ENCODE peak calls at places on chromosomes 13 and 19, in five cellular contexts. M is RWPE1, R is uterus, Z is epithelial cell of prostate, I is PC-9. A is an unnamed sample.

GRCh38 chr13:31310781-31311180 is 111.0 kb downstream of the B3GLCT start:
- DNase-seq in M (no peak), Z (peak), R (no peak), I (no peak), A (no peak)

GRCh38 chr19:38400361-38400760 is 2.5 kb upstream of the FAM98C start:
- DNase-seq in Z (no peak), M (no peak), R (no peak), I (no peak), A (no peak)

GRCh38 chr19:28949535-28949934 is 263.4 kb downstream of the UQCRFS1 start:
- DNase-seq in M (no peak), Z (no peak), R (no peak), I (no peak), A (no peak)

GRCh38 chr13:111281751-111282311 is 38.6 kb upstream of the TEX29 start:
- DNase-seq in R (no peak), I (no peak), M (no peak), Z (no peak), A (no peak)

GRCh38 chr13:103222683-103223082 is 156.5 kb upstream of the SLC10A2 start:
- DNase-seq in Z (peak), M (peak), I (no peak), R (no peak), A (peak)

GRCh38 chr19:12800873-12801465 is 631 bp downstream of the PRDX2 start:
- DNase-seq in M (no peak), I (no peak), R (no peak), Z (no peak), A (no peak)

GRCh38 chr19:30450945-30451344 is 78.8 kb downstream of the ZNF536 start:
- DNase-seq in R (no peak), M (no peak), I (no peak), Z (no peak), A (no peak)

GRCh38 chr13:93957371-93957770 is 522.1 kb downstream of the DCT start:
- DNase-seq in R (no peak), M (no peak), Z (no peak), I (no peak), A (no peak)

GRCh38 chr13:94233401-94233800 is 246.1 kb downstream of the DCT start:
- DNase-seq in M (peak), R (no peak), Z (peak), I (no peak), A (no peak)

GRCh38 chr19:34712606-34713261 is 21.3 kb upstream of the ZNF181 start:
- DNase-seq in I (peak), R (peak), Z (peak), M (peak), A (no peak)

GRCh38 chr13:80824231-80824630 is 483.3 kb upstream of the SPRY2 start:
- DNase-seq in R (no peak), Z (no peak), M (no peak), I (no peak), A (no peak)

GRCh38 chr13:91203430-91203829 is 144.1 kb upstream of the MIR17HG start:
- DNase-seq in M (no peak), R (no peak), I (no peak), Z (no peak), A (no peak)

GRCh38 chr13:100694722-100695644 is 20.4 kb upstream of the TMTC4 start:
- DNase-seq in M (no peak), Z (no peak), I (peak), R (no peak), A (no peak)

GRCh38 chr13:60396783-60397692 is at the start of gene TDRD3:
- DNase-seq in M (peak), R (peak), Z (peak), I (peak), A (no peak)

GRCh38 chr19:34269968-34270621 is 15.7 kb downstream of the GARRE1 start:
- DNase-seq in R (peak), I (peak), M (peak), Z (no peak), A (peak)

GRCh38 chr13:107117327-107118012 is 549.5 kb upstream of the ARGLU1 start:
- DNase-seq in Z (no peak), R (no peak), M (no peak), I (peak), A (no peak)

GRCh38 chr13:50948576-50948975 is 39.0 kb downstream of the RNASEH2B start:
- DNase-seq in Z (no peak), M (no peak), I (no peak), R (no peak), A (no peak)

GRCh38 chr19:22882797-22883196 is 50.7 kb downstream of the ZNF723 start:
- DNase-seq in M (no peak), Z (no peak), I (no peak), R (no peak), A (no peak)

GRCh38 chr19:3034194-3034844 is 5.2 kb upstream of the TLE2 start:
- DNase-seq in I (no peak), M (no peak), Z (no peak), R (no peak), A (no peak)

GRCh38 chr19:31533114-31533513 is 183.9 kb upstream of the TSHZ3 start:
- DNase-seq in I (no peak), Z (no peak), M (no peak), R (no peak), A (no peak)

GRCh38 chr13:106393776-106394175 is 141.7 kb downstream of the EFNB2 start:
- DNase-seq in Z (peak), I (no peak), M (peak), R (no peak), A (peak)

GRCh38 chr13:110657196-110657595 is 41.9 kb downstream of the NAXD start:
- DNase-seq in Z (no peak), R (no peak), M (no peak), I (no peak), A (no peak)

GRCh38 chr19:38452430-38453366 is 19.2 kb downstream of the RYR1 start:
- DNase-seq in R (no peak), I (no peak), Z (no peak), M (no peak), A (no peak)

GRCh38 chr19:3189702-3190469 is 4.2 kb downstream of the NCLN start:
- DNase-seq in Z (no peak), I (no peak), R (no peak), M (no peak), A (no peak)

GRCh38 chr19:37931941-37932655 is 25.1 kb downstream of the SIPA1L3 start:
- DNase-seq in M (peak), R (no peak), Z (peak), I (peak), A (peak)

GRCh38 chr19:41785653-41786052 is 10.7 kb upstream of the CEACAM3 start:
- DNase-seq in R (no peak), M (peak), I (peak), Z (no peak), A (no peak)

GRCh38 chr19:32570081-32570785 is 10.8 kb upstream of the PDCD5 start:
- DNase-seq in M (peak), Z (no peak), R (peak), I (peak), A (no peak)

GRCh38 chr13:54640719-54641118 is 1612.1 kb downstream of the OLFM4 start:
- DNase-seq in M (no peak), R (no peak), Z (no peak), I (no peak), A (no peak)

GRCh38 chr13:27131202-27131623 is 40.4 kb downstream of the USP12 start:
- DNase-seq in R (no peak), I (no peak), Z (peak), M (peak), A (peak)

GRCh38 chr19:13976446-13976845 is 24.1 kb downstream of the DCAF15 start:
- DNase-seq in M (no peak), R (no peak), I (no peak), Z (no peak), A (no peak)

GRCh38 chr13:40599722-40600121 is 66.7 kb downstream of the FOXO1 start:
- DNase-seq in I (no peak), Z (no peak), M (no peak), R (no peak), A (no peak)

GRCh38 chr13:73857106-73857505 is 277.1 kb downstream of the KLF12 start:
- DNase-seq in Z (no peak), M (no peak), I (no peak), R (no peak), A (no peak)

GRCh38 chr19:46759817-46760333 is 13.6 kb upstream of the STRN4 start:
- DNase-seq in R (peak), M (peak), Z (no peak), I (no peak), A (no peak)

GRCh38 chr13:61531383-61532065 is 115.9 kb upstream of the PCDH20 start:
- DNase-seq in I (no peak), Z (peak), M (peak), R (no peak), A (no peak)

DNA sequence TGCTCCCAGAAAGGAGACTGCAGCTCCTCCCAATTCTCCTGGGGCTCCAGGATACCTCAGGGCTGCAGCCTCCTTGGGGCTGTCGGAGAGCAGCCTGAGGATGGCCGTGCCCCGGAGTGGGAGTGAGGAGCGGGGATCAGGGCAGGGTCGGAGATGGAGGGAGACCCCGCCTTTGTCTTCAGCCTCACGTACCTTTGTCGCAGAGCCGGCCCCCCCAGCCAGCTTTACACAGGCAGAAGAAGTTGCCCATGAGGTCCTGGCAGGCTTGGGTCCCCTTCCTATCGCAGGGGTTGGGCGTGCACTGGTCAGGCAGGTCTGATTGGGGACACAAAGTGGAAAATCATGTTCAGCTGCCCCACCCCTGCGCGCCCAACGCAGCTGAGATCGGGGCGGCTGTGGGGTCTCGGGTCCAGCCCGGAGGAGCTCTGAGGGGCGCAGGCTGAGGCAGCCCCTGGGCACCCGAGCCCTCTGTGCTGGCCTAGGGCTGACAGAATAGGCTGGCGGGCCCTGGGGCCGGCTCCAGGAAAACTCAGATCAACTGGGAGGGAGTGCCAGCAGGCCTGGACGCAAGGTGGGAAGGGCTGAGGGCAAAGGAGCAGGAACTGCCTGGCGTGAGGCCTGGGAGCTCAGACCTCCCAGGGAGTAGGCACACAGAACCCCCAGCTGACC is 24.2 kb downstream of the GAS6 start:
- DNase-seq in Z (no peak), M (no peak), I (no peak), R (no peak), A (no peak)
- H3K27ac ChIP-seq in Z (peak), M (peak), I (no peak), R (peak), A (peak)

GRCh38 chr19:18635831-18636182 is 1.0 kb upstream of the KLHL26 start:
- DNase-seq in M (no peak), Z (no peak), R (no peak), I (no peak), A (no peak)

GRCh38 chr19:18636969-18637629 is at the start of gene KLHL26:
- DNase-seq in I (no peak), R (no peak), M (no peak), Z (no peak), A (no peak)

GRCh38 chr19:18636183-18636968 is 452 bp upstream of the KLHL26 start:
- DNase-seq in R (peak), I (peak), M (peak), Z (peak), A (peak)

GRCh38 chr19:18639706-18640105 is 2.9 kb downstream of the KLHL26 start:
- DNase-seq in Z (no peak), I (no peak), R (no peak), M (no peak), A (no peak)

GRCh38 chr19:18637644-18638630 is 1.1 kb downstream of the KLHL26 start:
- DNase-seq in M (peak), R (no peak), I (peak), Z (no peak), A (no peak)
- H3K27ac ChIP-seq in M (peak), R (peak), I (no peak), Z (no peak), A (no peak)

GRCh38 chr19:18013621-18014111 is 5.7 kb downstream of the ARRDC2 start:
- DNase-seq in R (no peak), I (no peak), M (no peak), Z (no peak), A (no peak)
- H3K27ac ChIP-seq in R (no peak), I (no peak), M (peak), Z (no peak), A (no peak)

DNA sequence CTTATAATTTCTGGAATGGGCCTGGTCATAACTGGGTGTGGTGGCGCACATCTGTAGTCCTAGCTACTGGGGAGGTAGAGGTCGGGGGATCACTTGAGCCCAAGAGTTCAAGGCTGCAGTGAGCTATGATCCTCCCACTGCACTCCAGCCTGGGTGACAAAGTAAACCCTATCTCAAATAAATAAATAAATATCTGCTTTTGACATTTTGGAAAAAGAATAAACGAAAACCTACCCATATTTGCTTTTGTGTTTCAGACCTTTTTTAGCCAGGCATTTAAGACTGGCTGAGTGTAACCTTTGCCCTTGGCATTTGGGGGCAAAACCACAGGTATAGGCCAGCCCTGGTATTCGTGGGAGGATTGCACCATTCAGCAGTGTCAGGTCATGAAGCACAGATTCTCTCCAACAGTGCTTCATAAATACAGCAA is 14.8 kb upstream of the RCBTB2 start:
- DNase-seq in M (no peak), R (no peak), Z (no peak), I (no peak), A (no peak)
- H3K27ac ChIP-seq in M (no peak), R (no peak), Z (no peak), I (no peak), A (no peak)

DNA sequence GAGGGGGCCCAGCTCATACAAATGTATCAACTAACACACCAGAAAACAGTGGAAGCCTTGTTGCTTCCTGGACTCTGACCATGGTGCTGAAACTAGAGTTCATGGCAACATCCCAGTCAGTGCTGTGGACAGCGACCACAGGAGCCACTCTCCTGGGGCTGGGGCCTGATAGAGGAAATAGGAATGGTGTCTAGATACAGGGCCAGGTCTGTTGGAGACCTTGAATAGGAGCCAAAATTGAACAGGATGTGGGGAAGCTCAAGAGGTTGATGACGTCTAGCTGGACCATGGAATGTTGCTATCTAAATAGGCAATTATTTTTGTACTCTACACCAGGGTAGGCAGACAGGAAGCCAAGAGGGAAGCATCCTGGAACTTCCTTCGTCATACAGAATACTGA is 21.8 kb downstream of the LILRB4 start:
- DNase-seq in I (peak), R (no peak), Z (no peak), M (peak), A (no peak)
- H3K27ac ChIP-seq in I (no peak), R (no peak), Z (no peak), M (no peak), A (no peak)

GRCh38 chr19:40571831-40572495 is 4.7 kb upstream of the SHKBP1 start:
- DNase-seq in M (no peak), Z (no peak), R (no peak), I (no peak), A (no peak)

GRCh38 chr19:40575326-40575725 is 1.3 kb upstream of the SHKBP1 start:
- DNase-seq in R (no peak), Z (no peak), M (no peak), I (no peak), A (no peak)

GRCh38 chr19:40576585-40577451 is at the start of gene SHKBP1:
- DNase-seq in Z (peak), R (peak), I (peak), M (peak), A (no peak)

GRCh38 chr19:40578442-40578908 is 1.8 kb downstream of the SHKBP1 start:
- DNase-seq in R (no peak), I (no peak), Z (no peak), M (no peak), A (no peak)

DNA sequence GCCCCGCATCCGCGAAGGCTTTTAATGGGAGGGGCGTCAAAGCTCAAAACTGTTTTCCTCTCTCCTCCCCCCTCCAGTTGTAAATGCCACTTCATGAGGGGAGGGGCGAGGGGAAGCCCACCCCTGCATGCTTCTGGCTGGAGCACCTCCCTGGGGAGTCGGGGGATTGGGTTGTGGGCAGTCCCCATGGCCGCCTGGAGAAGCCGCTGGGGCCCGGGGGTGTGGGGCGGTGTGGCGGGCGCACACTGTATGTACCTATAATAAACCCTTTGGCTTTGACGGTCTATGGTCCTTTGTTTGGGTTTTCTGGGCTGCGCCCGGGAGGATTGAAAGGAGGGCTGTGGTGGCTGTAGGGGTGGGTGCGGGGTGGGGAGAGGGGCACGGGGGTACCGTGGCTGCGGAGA is 490 bp upstream of the SHKBP1 start:
- DNase-seq in R (no peak), Z (no peak), M (no peak), I (no peak), A (no peak)
- H3K27ac ChIP-seq in R (peak), Z (no peak), M (peak), I (no peak), A (no peak)

GRCh38 chr19:18515959-18516358 is 5.9 kb downstream of the ELL start:
- DNase-seq in R (no peak), Z (no peak), M (no peak), I (no peak), A (no peak)
- H3K27ac ChIP-seq in R (peak), Z (no peak), M (peak), I (peak), A (no peak)

GRCh38 chr19:15945301-15945700 is 3.5 kb upstream of the OR10H4 start:
- DNase-seq in I (no peak), M (no peak), Z (no peak), R (no peak), A (no peak)
- H3K27ac ChIP-seq in I (no peak), M (no peak), Z (no peak), R (no peak), A (no peak)

GRCh38 chr13:52454459-52454824 is 836 bp upstream of the CKAP2 start:
- DNase-seq in Z (peak), I (no peak), M (peak), R (no peak), A (no peak)
- H3K27ac ChIP-seq in Z (peak), I (peak), M (peak), R (peak), A (peak)

GRCh38 chr13:29887030-29887557 is 36.7 kb upstream of the UBL3 start:
- DNase-seq in I (no peak), R (no peak), Z (no peak), M (no peak), A (no peak)

GRCh38 chr13:29886446-29886845 is 36.0 kb upstream of the UBL3 start:
- DNase-seq in R (no peak), I (no peak), Z (no peak), M (no peak), A (no peak)

GRCh38 chr13:29885967-29886366 is 35.5 kb upstream of the UBL3 start:
- DNase-seq in I (no peak), Z (no peak), R (no peak), M (no peak), A (no peak)

GRCh38 chr13:29887651-29888050 is 37.2 kb upstream of the UBL3 start:
- DNase-seq in Z (no peak), I (no peak), R (no peak), M (no peak), A (no peak)

DNA sequence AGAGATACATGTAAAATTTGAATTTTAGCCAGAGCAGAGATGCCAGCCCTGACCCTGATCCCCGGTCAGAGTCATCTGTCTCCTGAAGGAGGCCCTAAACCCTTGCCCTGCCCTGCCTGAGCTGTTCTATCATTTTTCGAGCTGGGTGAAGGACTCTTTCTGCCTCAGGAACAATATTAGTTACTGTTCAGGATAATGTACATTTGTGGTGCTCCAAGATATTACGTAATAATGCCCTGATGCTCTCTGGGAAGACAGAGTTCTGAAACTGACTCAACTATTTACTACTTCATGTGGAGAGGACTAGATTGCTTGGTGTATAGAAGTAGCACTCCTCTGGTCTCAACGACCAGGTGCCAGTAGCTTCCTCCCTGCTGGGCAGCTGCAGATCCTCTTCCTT is 37.9 kb upstream of the UBL3 start:
- DNase-seq in Z (no peak), R (no peak), I (no peak), M (no peak), A (no peak)
- H3K27ac ChIP-seq in Z (no peak), R (peak), I (no peak), M (no peak), A (no peak)